ENCODE peak calls at places on chromosomes 4 and X, in seven cellular contexts. X is T-cell; L is HepG2; O is activated naive CD8-positive, alpha-beta T cell treated with anti-CD3 and anti-CD28 coated beads, Interleukin-2, amount 50 U/mL, for 24 hours; F is central memory CD8-positive, alpha-beta T cell; S is Right ventricle myocardium inferior; I is left colon. A is an unnamed sample.

GRCh38 chrX:133365886-133366611 is 49.2 kb downstream of the GPC4 start:
- ATAC-seq in L (no peak), X (no peak), F (no peak), I (no peak), O (no peak), S (no peak), A (no peak)

GRCh38 chr4:51845736-51846135 is 2.8 kb downstream of the DCUN1D4 start:
- ATAC-seq in X (no peak), O (no peak), I (no peak), S (no peak), L (no peak), F (no peak), A (no peak)

GRCh38 chrX:1361275-1361674 is 24.7 kb downstream of the IL3RA start:
- ATAC-seq in S (no peak), O (no peak), X (no peak), L (no peak), F (no peak), I (no peak), A (no peak)

GRCh38 chr4:22238742-22239141 is 277.1 kb downstream of the ADGRA3 start:
- ATAC-seq in O (no peak), L (peak), I (peak), X (no peak), F (no peak), S (no peak), A (no peak)

GRCh38 chr4:129342820-129343219 is 246.9 kb downstream of the C4orf33 start:
- ATAC-seq in O (no peak), S (peak), L (no peak), X (no peak), I (peak), F (no peak), A (no peak)

GRCh38 chr4:178598672-178599071 is 1156.4 kb upstream of the AGA start:
- ATAC-seq in I (no peak), O (no peak), L (no peak), X (no peak), F (no peak), S (no peak), A (no peak)

GRCh38 chrX:16119353-16120220 is 3.8 kb upstream of the GRPR start:
- ATAC-seq in L (no peak), X (no peak), F (no peak), O (peak), I (no peak), S (no peak), A (peak)

GRCh38 chr4:163157157-163157556 is 9.5 kb downstream of the NAF1 start:
- ATAC-seq in O (no peak), I (no peak), F (no peak), L (no peak), X (no peak), S (no peak), A (no peak)

GRCh38 chr4:76886214-76886613 is 11.7 kb downstream of the SOWAHB start:
- ATAC-seq in O (no peak), X (no peak), I (no peak), S (no peak), F (no peak), L (no peak), A (no peak)

GRCh38 chr4:140133576-140133975 is 20.4 kb downstream of the MAML3 start:
- ATAC-seq in F (no peak), L (no peak), O (no peak), X (no peak), I (no peak), S (no peak), A (no peak)

GRCh38 chr4:7291372-7292135 is 99.2 kb downstream of the SORCS2 start:
- ATAC-seq in I (no peak), X (no peak), L (no peak), F (no peak), S (peak), O (no peak), A (no peak)

GRCh38 chrX:74419861-74420193 is 1.5 kb upstream of the SLC16A2 start:
- ATAC-seq in I (peak), O (no peak), X (peak), L (no peak), S (no peak), F (no peak), A (no peak)

GRCh38 chrX:125940985-125941384 is 225.1 kb downstream of the DCAF12L2 start:
- ATAC-seq in X (no peak), L (no peak), S (no peak), I (no peak), O (no peak), F (no peak), A (no peak)

GRCh38 chr4:17597517-17597916 is 16.9 kb upstream of the MED28 start:
- ATAC-seq in F (no peak), S (no peak), L (peak), I (peak), X (no peak), O (no peak), A (no peak)

GRCh38 chrX:44042124-44042523 is 68.9 kb upstream of the NDP start:
- ATAC-seq in X (no peak), S (no peak), I (no peak), O (no peak), L (no peak), F (no peak), A (no peak)

GRCh38 chr4:118904418-118904817 is 15.8 kb downstream of the SYNPO2 start:
- ATAC-seq in O (no peak), F (no peak), X (no peak), L (no peak), S (no peak), I (no peak), A (no peak)

GRCh38 chr4:108152980-108153379 is 15.8 kb downstream of the LEF1 start:
- ATAC-seq in I (no peak), O (no peak), L (no peak), X (peak), F (no peak), S (no peak), A (no peak)

GRCh38 chr4:151744614-151745013 is 16.2 kb downstream of the GATB start:
- ATAC-seq in O (no peak), X (no peak), L (no peak), I (peak), S (no peak), F (no peak), A (no peak)

GRCh38 chr4:47882228-47882627 is 32.2 kb downstream of the NFXL1 start:
- ATAC-seq in F (no peak), S (no peak), I (no peak), X (no peak), O (no peak), L (peak), A (no peak)

GRCh38 chr4:38124961-38125360 is 164.8 kb downstream of the PTTG2 start:
- ATAC-seq in S (no peak), X (no peak), L (no peak), F (no peak), I (no peak), O (no peak), A (no peak)